ENCODE peak calls at places on chromosome 16, in four cellular contexts. W is adipocyte, U is GM23248, M is Caco-2. E is an unnamed sample. For H3K4me1 and H3K9me3, the result is how much of the 10 kb centered on the place peaks cover.

GRCh38 chr16:10828851-10829331 is 10.3 kb upstream of the TVP23A start:
- DNase-seq in W (peak), U (peak), M (no peak), E (peak)

GRCh38 chr16:63947022-63947421 is 1174.8 kb downstream of the CDH11 start:
- DNase-seq in W (no peak), U (no peak), M (no peak), E (no peak)

GRCh38 chr16:2331199-2331931 is 9.2 kb downstream of the ABCA3 start:
- DNase-seq in W (no peak), U (no peak), M (no peak), E (no peak)

GRCh38 chr16:76818611-76819181 is 372.3 kb upstream of the MON1B start:
- DNase-seq in W (no peak), U (no peak), M (no peak), E (no peak)

GRCh38 chr16:12327971-12328726 is 351.6 kb downstream of the SNX29 start:
- DNase-seq in W (no peak), U (no peak), M (no peak), E (no peak)

GRCh38 chr16:53912155-53912554 is 208.2 kb downstream of the FTO start:
- DNase-seq in W (no peak), U (no peak), M (peak), E (no peak)

GRCh38 chr16:56163089-56163488 is 28.2 kb upstream of the GNAO1 start:
- DNase-seq in W (no peak), U (no peak), M (no peak), E (no peak)

GRCh38 chr16:86558355-86559193 is 3.5 kb upstream of the MTHFSD start:
- DNase-seq in W (no peak), U (no peak), M (no peak), E (no peak)

GRCh38 chr16:4618645-4619418 is 4.1 kb upstream of the UBALD1 start:
- DNase-seq in W (no peak), U (no peak), M (no peak), E (no peak)

GRCh38 chr16:58127634-58128033 is 1.5 kb downstream of the CFAP20 start:
- DNase-seq in W (peak), U (peak), M (no peak), E (no peak)

GRCh38 chr16:71807905-71808592 is 585 bp downstream of the AP1G1 start:
- DNase-seq in W (peak), U (peak), M (peak), E (no peak)

DNA sequence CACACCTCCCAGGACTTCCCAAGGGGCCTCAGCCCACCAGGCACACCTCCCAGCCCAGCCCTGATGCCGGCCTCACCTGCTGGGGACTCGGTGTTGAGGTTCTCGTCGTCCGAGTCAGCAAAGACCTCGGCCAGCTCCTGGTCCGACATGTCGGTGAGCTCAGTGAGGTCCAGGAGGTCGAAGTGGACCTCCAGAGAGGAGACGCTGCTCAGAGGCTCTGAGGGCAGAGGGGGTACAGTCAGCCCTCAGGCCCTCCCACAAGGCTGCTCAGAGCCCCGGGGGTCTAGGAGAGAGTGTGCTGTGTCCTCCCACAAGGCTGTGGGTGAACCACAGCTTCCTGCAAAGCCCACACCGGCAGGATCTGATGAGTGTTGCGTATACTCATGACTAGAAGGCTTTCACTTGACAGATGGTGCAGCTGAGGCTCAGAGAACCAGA is 10.5 kb downstream of the DBNDD1 start:
- DNase-seq in W (no peak), U (no peak), M (no peak), E (no peak)
- H3K4me1 ChIP-seq in W (under half), U (under half), M (under half), E (under half)

GRCh38 chr16:78488461-78488860 is 389.0 kb downstream of the WWOX start:
- DNase-seq in W (no peak), U (no peak), M (no peak), E (no peak)

GRCh38 chr16:78489631-78490030 is 390.2 kb downstream of the WWOX start:
- DNase-seq in W (no peak), U (no peak), M (no peak), E (no peak)

GRCh38 chr16:78490847-78491246 is 391.4 kb downstream of the WWOX start:
- DNase-seq in W (no peak), U (no peak), M (no peak), E (no peak)

GRCh38 chr16:78489072-78489471 is 389.6 kb downstream of the WWOX start:
- DNase-seq in W (no peak), U (no peak), M (no peak), E (no peak)

DNA sequence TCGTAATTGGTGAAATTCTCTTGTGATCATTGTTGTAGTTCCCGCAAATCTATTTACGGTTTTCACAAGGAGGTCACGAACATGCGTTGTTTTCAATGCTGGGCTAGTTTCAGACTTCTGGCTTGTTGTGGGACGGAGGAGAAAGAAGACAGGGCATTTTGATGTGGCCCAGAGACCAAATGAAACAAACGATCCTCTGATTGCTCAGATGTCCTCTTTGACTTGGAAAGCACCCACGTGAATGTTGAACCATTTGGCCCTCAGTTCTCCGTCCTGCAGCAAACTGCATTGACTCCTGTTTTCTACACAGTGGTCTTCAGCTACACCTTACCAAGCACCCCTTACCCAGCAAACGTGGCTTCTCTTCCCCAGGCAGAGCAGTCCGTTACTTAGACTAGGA is 391.0 kb downstream of the WWOX start:
- DNase-seq in W (no peak), U (no peak), M (no peak), E (no peak)
- H3K9me3 ChIP-seq in W (under half), U (under half), M (under half), E (under half)

GRCh38 chr16:79795556-79795955 is 195.0 kb upstream of the MAF start:
- DNase-seq in W (no peak), U (no peak), M (no peak), E (no peak)
- H3K4me3 ChIP-seq in W (no peak), U (no peak), M (no peak), E (no peak)

DNA sequence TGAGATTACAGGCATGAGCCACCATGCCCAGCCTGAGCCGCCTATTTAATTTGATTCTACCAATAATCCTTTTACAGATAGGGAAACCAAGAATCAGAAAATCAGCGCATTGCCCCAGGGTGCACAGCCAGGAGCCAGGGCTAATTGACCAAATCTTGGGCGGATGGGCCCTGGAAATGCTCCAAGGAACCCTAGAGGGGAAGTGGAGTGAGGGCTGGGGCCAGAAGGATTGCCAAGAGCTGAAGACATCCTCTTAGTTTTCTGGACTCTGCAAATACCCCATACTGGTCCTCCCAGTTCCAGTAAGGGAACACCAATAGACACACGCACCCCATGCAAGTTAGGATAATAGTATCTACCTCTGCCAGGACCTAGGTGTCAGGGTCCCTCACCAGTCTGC is 3.8 kb downstream of the FHOD1 start:
- DNase-seq in W (no peak), U (no peak), M (no peak), E (no peak)
- H3K4me1 ChIP-seq in W (half or more), U (half or more), M (under half), E (under half)

GRCh38 chr16:35193956-35194355 is 1734.5 kb downstream of the TP53TG3F start:
- DNase-seq in W (no peak), U (no peak), M (no peak), E (no peak)
- H3K9me3 ChIP-seq in W (under half), U (under half), M (under half), E (under half)

DNA sequence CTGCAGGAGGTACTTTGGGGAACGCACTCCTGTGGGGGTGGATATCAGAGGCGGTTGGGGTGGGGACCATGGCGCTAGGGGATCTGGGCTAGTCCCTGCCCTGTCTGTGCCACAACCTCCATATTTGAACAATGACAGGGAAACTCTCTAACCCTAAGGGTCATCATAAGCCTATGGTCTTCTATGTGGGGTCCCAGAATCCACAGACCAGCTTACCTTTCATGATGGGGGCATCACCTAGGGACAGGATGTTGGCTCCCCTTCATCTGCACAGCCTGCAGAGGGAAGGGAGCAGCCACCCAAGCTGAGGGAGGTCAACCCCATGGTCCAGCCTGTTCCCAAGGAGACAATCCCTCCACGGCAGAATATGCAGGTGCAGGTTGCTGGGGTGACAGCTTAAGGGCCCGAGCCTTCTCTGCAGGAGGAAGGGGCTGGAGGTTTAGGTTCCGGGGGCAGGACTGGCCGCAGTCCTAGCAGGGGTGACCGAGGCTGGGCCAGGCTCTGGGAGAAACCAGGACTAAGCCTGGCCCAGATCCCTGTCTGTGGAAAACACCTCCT is 1.7 kb downstream of the ORAI3 start:
- DNase-seq in W (no peak), U (no peak), M (no peak), E (no peak)
- H3K4me3 ChIP-seq in W (peak), U (peak), M (no peak), E (no peak)

DNA sequence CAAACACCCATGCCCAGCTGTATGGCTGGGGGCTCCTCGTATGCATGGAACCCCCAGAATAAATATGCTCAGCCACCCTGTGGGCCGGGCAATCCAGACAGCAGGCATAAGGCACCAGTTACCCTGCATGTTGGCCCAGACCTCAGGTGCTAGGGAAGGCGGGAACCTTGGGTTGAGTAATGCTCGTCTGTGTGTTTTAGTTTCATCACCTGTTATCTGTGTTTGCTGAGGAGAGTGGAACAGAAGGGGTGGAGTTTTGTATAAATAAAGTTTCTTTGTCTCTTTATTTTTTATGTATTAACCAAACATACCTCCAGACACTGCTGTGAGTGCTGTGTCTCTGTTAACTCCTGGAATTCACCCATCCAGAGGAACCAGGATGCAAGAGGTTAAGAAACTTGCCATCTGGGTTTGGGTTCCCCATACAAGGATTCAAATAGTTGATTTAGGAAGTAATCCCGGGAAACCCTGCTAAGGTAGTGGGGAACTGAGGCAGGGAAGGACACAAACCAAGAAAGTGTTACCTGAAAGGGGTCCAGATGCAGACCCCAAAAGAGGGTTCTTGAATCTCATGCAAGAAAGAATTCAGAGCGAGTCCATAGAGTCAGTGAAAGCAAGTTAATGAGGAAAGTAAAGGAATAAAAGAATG is 37.4 kb upstream of the IL21R start:
- DNase-seq in W (no peak), U (no peak), M (peak), E (no peak)
- H3K4me1 ChIP-seq in W (under half), U (under half), M (under half), E (under half)

E was measured in SJCRH30.